ENCODE peak calls at places on chromosomes 11 and 22, in four cellular contexts. One of them, this sample, is unnamed.
A peak's percentile ranks its signal among the peaks of the same experiment; 100 is the strongest.

GRCh38 chr11:68424101-68424632 is 36.4 kb upstream of the PPP6R3 start:
- DNase-seq in NCI-H1930: no peak
- DNase-seq in body of pancreas: no peak
- DNase-seq in CD4-positive, alpha-beta T cell: no peak
- DNase-seq in this sample: no peak

GRCh38 chr22:22681221-22681739 is 36.9 kb downstream of the GGTLC2 start:
- DNase-seq in CD4-positive, alpha-beta T cell: no peak
- DNase-seq in NCI-H1930: no peak
- DNase-seq in body of pancreas: no peak
- DNase-seq in this sample: no peak

GRCh38 chr11:1478544-1478943 is 8.0 kb downstream of the MOB2 start:
- DNase-seq in CD4-positive, alpha-beta T cell: no peak
- DNase-seq in NCI-H1930: no peak
- DNase-seq in body of pancreas: no peak
- DNase-seq in this sample: no peak

GRCh38 chr11:35039076-35039475 is 99.9 kb upstream of the CD44 start:
- DNase-seq in CD4-positive, alpha-beta T cell: no peak
- DNase-seq in body of pancreas: no peak
- DNase-seq in NCI-H1930: no peak
- DNase-seq in this sample: no peak

GRCh38 chr11:57771365-57771764 is 9.8 kb downstream of the CTNND1 start:
- DNase-seq in body of pancreas: no peak
- DNase-seq in CD4-positive, alpha-beta T cell: no peak
- DNase-seq in NCI-H1930: no peak
- DNase-seq in this sample: no peak

GRCh38 chr11:11816511-11817319 is 25.1 kb upstream of the USP47 start:
- DNase-seq in NCI-H1930: no peak
- DNase-seq in CD4-positive, alpha-beta T cell: no peak
- DNase-seq in body of pancreas: no peak
- DNase-seq in this sample: peak; percentile 23

GRCh38 chr11:2752204-2752772 is 52.5 kb upstream of the KCNQ1OT1 start:
- DNase-seq in body of pancreas: peak; percentile 3
- DNase-seq in CD4-positive, alpha-beta T cell: no peak
- DNase-seq in NCI-H1930: no peak
- DNase-seq in this sample: no peak

GRCh38 chr11:127825185-127825584 is 762.2 kb downstream of the ETS1 start:
- DNase-seq in CD4-positive, alpha-beta T cell: no peak
- DNase-seq in body of pancreas: no peak
- DNase-seq in NCI-H1930: no peak
- DNase-seq in this sample: no peak

GRCh38 chr11:23727821-23728220 is 769.0 kb upstream of the LUZP2 start:
- DNase-seq in CD4-positive, alpha-beta T cell: no peak
- DNase-seq in NCI-H1930: no peak
- DNase-seq in body of pancreas: no peak
- DNase-seq in this sample: peak; percentile 38

GRCh38 chr11:721913-722811 is 16.1 kb downstream of the EPS8L2 start:
- DNase-seq in body of pancreas: no peak
- DNase-seq in CD4-positive, alpha-beta T cell: peak; percentile 60
- DNase-seq in NCI-H1930: no peak
- DNase-seq in this sample: no peak

GRCh38 chr11:74532496-74533246 is 39.1 kb upstream of the LIPT2 start:
- DNase-seq in body of pancreas: peak; percentile 30
- DNase-seq in NCI-H1930: no peak
- DNase-seq in CD4-positive, alpha-beta T cell: no peak
- DNase-seq in this sample: no peak

GRCh38 chr11:69233761-69234136 is 60.2 kb upstream of the MYEOV start:
- DNase-seq in NCI-H1930: no peak
- DNase-seq in body of pancreas: no peak
- DNase-seq in CD4-positive, alpha-beta T cell: no peak
- DNase-seq in this sample: no peak

GRCh38 chr22:25759825-25760231 is 17.8 kb downstream of the MYO18B start:
- DNase-seq in CD4-positive, alpha-beta T cell: no peak
- DNase-seq in body of pancreas: peak; percentile 30
- DNase-seq in NCI-H1930: no peak
- DNase-seq in this sample: peak; percentile 94

GRCh38 chr11:73285721-73286120 is 13.6 kb downstream of the P2RY6 start:
- DNase-seq in NCI-H1930: no peak
- DNase-seq in CD4-positive, alpha-beta T cell: no peak
- DNase-seq in body of pancreas: no peak
- DNase-seq in this sample: no peak

This sample was measured in foreskin fibroblast.